ENCODE peak calls at places on chromosomes 5 and 9, in nine cellular contexts. Z is A549, B is AG10803, G is transverse colon, J is esophagus squamous epithelium, V is body of pancreas, A is AG04450, U is mucosa of descending colon, L is cardiac muscle cell. X is an unnamed sample.

GRCh38 chr5:179864686-179865085 is 6.1 kb upstream of the MRNIP start:
- DNase-seq in Z (no peak), B (no peak), G (no peak), J (no peak), V (no peak), A (no peak), U (no peak), L (no peak), X (no peak)

GRCh38 chr9:114281421-114282103 is 41.3 kb upstream of the ORM1 start:
- DNase-seq in Z (peak), B (peak), G (no peak), J (no peak), V (no peak), A (no peak), U (no peak), L (no peak), X (peak)

GRCh38 chr9:111740739-111741138 is 54.0 kb downstream of the SHOC1 start:
- DNase-seq in Z (no peak), B (no peak), G (no peak), J (no peak), V (no peak), A (no peak), U (no peak), L (no peak), X (no peak)

GRCh38 chr5:180802325-180803180 is at the start of gene MGAT1:
- DNase-seq in Z (peak), B (peak), G (peak), J (peak), V (peak), A (no peak), U (peak), L (peak), X (peak)

GRCh38 chr9:83403864-83404263 is 134.3 kb downstream of the FRMD3 start:
- DNase-seq in Z (peak), B (peak), G (no peak), J (no peak), V (no peak), A (no peak), U (no peak), L (peak), X (no peak)

GRCh38 chr5:106408141-106408540 is 1262.6 kb downstream of the EFNA5 start:
- DNase-seq in Z (no peak), B (no peak), G (no peak), J (no peak), V (no peak), A (no peak), U (no peak), L (no peak), X (no peak)

GRCh38 chr5:56735845-56736641 is 79.3 kb upstream of the MAP3K1 start:
- DNase-seq in Z (no peak), B (no peak), G (no peak), J (no peak), V (no peak), A (no peak), U (no peak), L (peak), X (no peak)

GRCh38 chr9:77729177-77729576 is 81.1 kb upstream of the GNA14 start:
- DNase-seq in Z (no peak), B (no peak), G (no peak), J (no peak), V (no peak), A (no peak), U (no peak), L (no peak), X (no peak)

GRCh38 chr5:176851871-176852270 is 41.5 kb downstream of the UNC5A start:
- DNase-seq in Z (no peak), B (no peak), G (no peak), J (no peak), V (no peak), A (no peak), U (no peak), L (no peak), X (no peak)

GRCh38 chr5:56951946-56952691 is at the start of gene MIER3:
- DNase-seq in Z (peak), B (peak), G (peak), J (no peak), V (peak), A (peak), U (peak), L (peak), X (peak)

GRCh38 chr5:90408571-90409317 is 812 bp downstream of the CETN3 start:
- DNase-seq in Z (no peak), B (no peak), G (no peak), J (no peak), V (no peak), A (no peak), U (no peak), L (peak), X (no peak)

GRCh38 chr9:78982849-78983248 is 588.9 kb upstream of the TLE4 start:
- DNase-seq in Z (no peak), B (peak), G (no peak), J (no peak), V (no peak), A (no peak), U (no peak), L (no peak), X (no peak)

GRCh38 chr5:34914671-34915138 is 599 bp downstream of the RAD1 start:
- DNase-seq in Z (peak), B (peak), G (peak), J (no peak), V (peak), A (no peak), U (peak), L (no peak), X (no peak)

GRCh38 chr5:9348296-9348996 is 197.4 kb downstream of the SEMA5A start:
- DNase-seq in Z (no peak), B (peak), G (no peak), J (no peak), V (no peak), A (no peak), U (no peak), L (peak), X (no peak)

GRCh38 chr9:2359821-2360220 is 261.8 kb upstream of the VLDLR start:
- DNase-seq in Z (no peak), B (no peak), G (no peak), J (no peak), V (no peak), A (no peak), U (no peak), L (peak), X (no peak)

GRCh38 chr9:17402309-17402708 is 176.6 kb upstream of the SH3GL2 start:
- DNase-seq in Z (peak), B (peak), G (no peak), J (no peak), V (no peak), A (no peak), U (no peak), L (peak), X (no peak)

GRCh38 chr5:135471726-135472125 is 19.6 kb upstream of the TIFAB start:
- DNase-seq in Z (no peak), B (no peak), G (no peak), J (no peak), V (no peak), A (no peak), U (no peak), L (no peak), X (no peak)

GRCh38 chr5:178215263-178216002 is 11.1 kb downstream of the HNRNPAB start:
- DNase-seq in Z (no peak), B (no peak), G (peak), J (no peak), V (no peak), A (no peak), U (peak), L (no peak), X (no peak)

GRCh38 chr5:64900618-64901017 is 131.9 kb downstream of the CWC27 start:
- DNase-seq in Z (peak), B (no peak), G (no peak), J (no peak), V (no peak), A (no peak), U (no peak), L (no peak), X (no peak)

GRCh38 chr5:13987843-13988464 is 43.5 kb upstream of the DNAH5 start:
- DNase-seq in Z (peak), B (peak), G (peak), J (no peak), V (peak), A (peak), U (no peak), L (peak), X (peak)

GRCh38 chr9:107620801-107621200 is 131.2 kb upstream of the KLF4 start:
- DNase-seq in Z (no peak), B (no peak), G (peak), J (no peak), V (no peak), A (no peak), U (peak), L (no peak), X (no peak)

GRCh38 chr9:131972889-131973288 is 106.8 kb downstream of the MED27 start:
- DNase-seq in Z (no peak), B (no peak), G (no peak), J (no peak), V (no peak), A (no peak), U (no peak), L (no peak), X (no peak)

GRCh38 chr5:15637886-15638285 is 137.9 kb downstream of the FBXL7 start:
- DNase-seq in Z (no peak), B (no peak), G (no peak), J (no peak), V (no peak), A (no peak), U (no peak), L (no peak), X (no peak)

GRCh38 chr5:15634771-15635347 is 134.9 kb downstream of the FBXL7 start:
- DNase-seq in Z (no peak), B (peak), G (no peak), J (no peak), V (no peak), A (no peak), U (no peak), L (no peak), X (no peak)

GRCh38 chr5:15637345-15637744 is 137.4 kb downstream of the FBXL7 start:
- DNase-seq in Z (no peak), B (no peak), G (no peak), J (no peak), V (no peak), A (no peak), U (no peak), L (no peak), X (no peak)

GRCh38 chr5:15640116-15640515 is 140.1 kb downstream of the FBXL7 start:
- DNase-seq in Z (no peak), B (no peak), G (no peak), J (no peak), V (no peak), A (no peak), U (no peak), L (no peak), X (no peak)

DNA sequence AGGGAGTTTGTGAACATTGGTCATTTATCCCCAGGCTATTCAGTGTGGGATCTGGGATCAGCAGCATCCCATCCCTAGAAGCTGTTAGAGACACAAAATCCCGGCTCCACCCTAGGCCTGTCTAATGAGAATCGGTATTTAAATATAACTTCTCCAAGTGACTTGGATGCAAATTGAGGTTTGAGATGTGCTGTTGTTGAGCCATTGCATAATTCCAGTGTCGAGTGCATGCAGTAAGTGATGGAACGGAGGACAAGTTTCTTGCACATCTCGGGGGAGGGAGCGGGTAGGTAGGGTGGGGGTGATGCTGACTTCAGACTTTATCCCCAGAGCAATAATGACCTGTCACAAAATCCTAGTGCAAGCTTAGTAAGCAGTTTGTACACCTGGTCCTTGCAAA is 138.4 kb downstream of the FBXL7 start:
- DNase-seq in Z (no peak), B (no peak), G (no peak), J (no peak), V (no peak), A (no peak), U (no peak), L (no peak), X (no peak)
- TF ChIP-seq CTCF in Z (no peak), B (no peak), G (no peak), J (no peak), V (no peak), A (no peak), U (no peak), L (no peak), X (no peak)

DNA sequence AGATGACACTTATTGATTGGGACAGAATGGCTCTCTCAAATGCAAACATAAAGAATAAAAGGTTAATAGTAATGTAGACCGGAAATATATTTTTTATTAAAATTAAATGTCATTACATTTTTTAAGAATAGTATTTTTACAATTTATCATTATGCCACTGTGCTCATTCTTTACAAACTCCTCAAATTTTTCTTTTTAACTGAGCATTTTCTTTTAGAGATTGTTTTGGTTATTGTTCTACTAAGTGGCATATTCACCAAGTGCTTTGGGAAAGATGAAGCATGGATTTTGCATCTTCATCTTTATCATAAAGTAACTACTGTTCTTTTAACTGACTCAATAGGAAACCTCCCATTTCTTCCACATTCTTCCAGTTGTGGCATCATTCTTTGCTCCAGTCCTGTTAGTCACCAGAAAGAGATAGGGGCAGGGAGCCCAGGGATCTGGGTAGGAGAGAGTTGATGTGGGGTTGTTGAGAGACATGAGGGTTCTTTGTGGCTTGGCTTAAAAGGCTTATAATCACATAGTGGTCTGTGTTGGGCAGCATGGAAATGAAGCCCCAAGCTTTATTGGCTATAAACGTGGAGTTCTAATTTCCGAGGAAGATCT is 69.8 kb downstream of the SYK start:
- DNase-seq in Z (no peak), B (peak), G (no peak), J (no peak), V (no peak), A (no peak), U (no peak), L (no peak), X (no peak)
- TF ChIP-seq CTCF in Z (no peak), B (no peak), G (no peak), J (no peak), V (no peak), A (no peak), U (peak), L (no peak), X (no peak)

GRCh38 chr5:7762267-7762666 is 88.7 kb downstream of the CFAP90 start:
- DNase-seq in Z (no peak), B (no peak), G (no peak), J (no peak), V (no peak), A (no peak), U (no peak), L (no peak), X (no peak)
- TF ChIP-seq CTCF in Z (no peak), B (no peak), G (no peak), J (no peak), V (no peak), A (no peak), U (no peak), L (no peak), X (no peak)

GRCh38 chr9:136625101-136626065 is 37.3 kb upstream of the EGFL7 start:
- DNase-seq in Z (peak), B (peak), G (peak), J (no peak), V (peak), A (no peak), U (peak), L (peak), X (no peak)
- TF ChIP-seq CTCF in Z (peak), B (peak), G (peak), J (peak), V (peak), A (peak), U (no peak), L (peak), X (no peak)

GRCh38 chr9:127910613-127911205 is 6.1 kb downstream of the ST6GALNAC4 start:
- DNase-seq in Z (peak), B (peak), G (peak), J (no peak), V (no peak), A (no peak), U (peak), L (no peak), X (no peak)
- TF ChIP-seq CTCF in Z (peak), B (peak), G (peak), J (no peak), V (no peak), A (no peak), U (no peak), L (no peak), X (no peak)

DNA sequence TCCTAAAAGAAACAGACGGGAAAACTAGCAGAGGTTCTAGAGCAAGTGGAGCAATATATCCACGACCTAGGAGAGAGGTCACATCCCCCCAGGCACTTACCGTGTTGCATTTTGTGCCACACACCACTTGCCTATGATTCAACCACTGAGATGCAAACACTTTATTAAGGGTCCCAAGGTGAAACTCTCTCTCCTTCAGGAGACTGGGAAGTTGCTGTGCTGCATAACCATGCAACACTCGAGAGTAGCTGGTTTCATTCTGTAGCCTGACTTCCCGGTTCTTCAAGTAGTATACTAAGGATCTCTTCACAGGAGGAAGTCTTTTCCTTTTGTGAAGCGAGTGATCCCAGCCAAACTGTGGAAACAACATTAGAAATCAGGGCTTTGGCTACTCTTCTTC is 1.6 kb downstream of the DCAF12 start:
- DNase-seq in Z (no peak), B (peak), G (no peak), J (no peak), V (no peak), A (no peak), U (no peak), L (no peak), X (no peak)
- TF ChIP-seq CTCF in Z (no peak), B (no peak), G (no peak), J (no peak), V (no peak), A (no peak), U (no peak), L (no peak), X (no peak)

GRCh38 chr5:100311811-100312210 is 223.4 kb upstream of the FAM174A start:
- DNase-seq in Z (peak), B (no peak), G (no peak), J (no peak), V (no peak), A (no peak), U (no peak), L (no peak), X (no peak)
- TF ChIP-seq CTCF in Z (no peak), B (no peak), G (no peak), J (no peak), V (no peak), A (no peak), U (no peak), L (no peak), X (no peak)

GRCh38 chr5:1014346-1014745 is 5.7 kb downstream of the NKD2 start:
- DNase-seq in Z (no peak), B (no peak), G (no peak), J (no peak), V (no peak), A (no peak), U (no peak), L (no peak), X (no peak)
- TF ChIP-seq CTCF in Z (no peak), B (no peak), G (no peak), J (no peak), V (no peak), A (no peak), U (no peak), L (no peak), X (no peak)